ENCODE peak calls at places on chromosomes 13 and 19, in four cellular contexts. V is stimulated activated CD8-positive, alpha-beta memory T cell treated with anti-CD3 and anti-CD28 coated beads, Interleukin-7, amount 100 ng/mL, for 48 hours; W is T-helper 2 cell; H is iPS DF 6.9. L is an unnamed sample.

GRCh38 chr13:102651892-102652291 is 43.0 kb downstream of the METTL21C start:
- DNase-seq in V (no peak), W (no peak), H (no peak), L (no peak)

GRCh38 chr19:13872695-13873389 is 4.1 kb upstream of the NANOS3 start:
- DNase-seq in V (no peak), H (no peak), W (peak; percentile 30), L (no peak)

GRCh38 chr19:55484571-55485438 is at the start of gene NAT14:
- DNase-seq in W (peak; percentile 56), H (no peak), V (peak; percentile 33), L (peak; percentile 68)

GRCh38 chr13:101730420-101731000 is 278.0 kb downstream of the ITGBL1 start:
- DNase-seq in H (no peak), W (no peak), V (no peak), L (no peak)

GRCh38 chr19:13506550-13506878 is 235 bp upstream of the CACNA1A start:
- DNase-seq in V (no peak), H (no peak), W (no peak), L (peak; percentile 54)

GRCh38 chr13:98524793-98525192 is 52.1 kb downstream of the STK24 start:
- DNase-seq in V (no peak), W (no peak), H (no peak), L (no peak)

GRCh38 chr19:48928164-48929005 is 5.1 kb upstream of the DHDH start:
- DNase-seq in W (no peak), H (no peak), V (no peak), L (no peak)

GRCh38 chr13:28954810-28955209 is 134.7 kb downstream of the MTUS2 start:
- DNase-seq in H (no peak), W (no peak), V (no peak), L (no peak)

GRCh38 chr19:15114153-15114540 is 6.9 kb downstream of the SYDE1 start:
- DNase-seq in W (no peak), H (no peak), V (no peak), L (no peak)

GRCh38 chr13:30805603-30806011 is 70.3 kb downstream of the ALOX5AP start:
- DNase-seq in W (no peak), V (no peak), H (no peak), L (no peak)

GRCh38 chr13:65414187-65414586 is 1815.9 kb downstream of the PCDH9 start:
- DNase-seq in W (no peak), H (no peak), V (no peak), L (no peak)

GRCh38 chr19:46926201-46927071 is 65.6 kb downstream of the ARHGAP35 start:
- DNase-seq in W (no peak), V (no peak), H (no peak), L (no peak)

GRCh38 chr13:27203186-27203585 is 31.6 kb upstream of the USP12 start:
- DNase-seq in V (no peak), W (no peak), H (no peak), L (no peak)

GRCh38 chr13:105266615-105267014 is 1268.8 kb downstream of the EFNB2 start:
- DNase-seq in W (no peak), H (no peak), V (no peak), L (no peak)

GRCh38 chr19:35213678-35214632 is 14.6 kb downstream of the FAM187B start:
- DNase-seq in V (peak; percentile 75), H (no peak), W (peak; percentile 68), L (no peak)

GRCh38 chr19:6271721-6272410 is 7.9 kb downstream of the MLLT1 start:
- DNase-seq in W (no peak), V (no peak), H (no peak), L (no peak)

GRCh38 chr19:54207908-54208783 is 7.5 kb downstream of the RPS9 start:
- DNase-seq in V (peak; percentile 38), W (no peak), H (no peak), L (no peak)

GRCh38 chr19:42290523-42291436 is 11.2 kb upstream of the PRR19 start:
- DNase-seq in W (peak; percentile 59), H (no peak), V (peak; percentile 32), L (peak; percentile 62)

GRCh38 chr19:47227347-47228167 is 3.4 kb downstream of the BBC3 start:
- DNase-seq in V (no peak), W (no peak), H (peak; percentile 97), L (peak; percentile 94)

L was measured in H1.